ENCODE peak calls at places on chromosomes 6 and 20, in six cellular contexts. T, W, D, I, M and C are unnamed samples.

GRCh38 chr20:2658414-2659354 is 5.3 kb downstream of the IDH3B start:
- DNase-seq in T (peak; percentile 28), W (peak; percentile 51), D (no peak), I (no peak), M (no peak), C (no peak)

GRCh38 chr6:45822269-45822812 is 193.3 kb downstream of the CLIC5 start:
- DNase-seq in T (no peak), W (no peak), D (no peak), I (no peak), M (no peak), C (no peak)

GRCh38 chr6:21199246-21199645 is 394.3 kb upstream of the SOX4 start:
- DNase-seq in T (no peak), W (no peak), D (no peak), I (no peak), M (no peak), C (no peak)

GRCh38 chr20:33948480-33948879 is 45.2 kb upstream of the RALY start:
- DNase-seq in T (no peak), W (peak; percentile 48), D (no peak), I (no peak), M (no peak), C (no peak)

GRCh38 chr6:139927236-139927635 is 552.8 kb upstream of the CITED2 start:
- DNase-seq in T (no peak), W (no peak), D (no peak), I (no peak), M (no peak), C (no peak)

GRCh38 chr20:9581509-9581908 is 67.1 kb downstream of the LAMP5 start:
- DNase-seq in T (no peak), W (no peak), D (no peak), I (no peak), M (no peak), C (no peak)

GRCh38 chr6:5274231-5274630 is 12.9 kb downstream of the FARS2 start:
- DNase-seq in T (no peak), W (no peak), D (no peak), I (no peak), M (no peak), C (no peak)

GRCh38 chr6:91087864-91088263 is 501.0 kb upstream of the MAP3K7 start:
- DNase-seq in T (no peak), W (no peak), D (no peak), I (no peak), M (no peak), C (no peak)

GRCh38 chr6:12007915-12008286 is 4.2 kb upstream of the HIVEP1 start:
- DNase-seq in T (no peak), W (no peak), D (no peak), I (no peak), M (no peak), C (no peak)

GRCh38 chr6:166078294-166078693 is 89.4 kb downstream of the TBXT start:
- DNase-seq in T (no peak), W (no peak), D (no peak), I (no peak), M (no peak), C (no peak)

GRCh38 chr6:129651291-129651691 is 58.7 kb downstream of the ARHGAP18 start:
- DNase-seq in T (no peak), W (no peak), D (no peak), I (no peak), M (no peak), C (no peak)

GRCh38 chr6:33983721-33984465 is 162.0 kb downstream of the GRM4 start:
- DNase-seq in T (no peak), W (no peak), D (no peak), I (no peak), M (no peak), C (peak; percentile 31)

GRCh38 chr6:108847738-108848115 is 495 bp upstream of the ARMC2 start:
- DNase-seq in T (no peak), W (no peak), D (no peak), I (no peak), M (no peak), C (no peak)

GRCh38 chr6:157030756-157031155 is 253.6 kb downstream of the ARID1B start:
- DNase-seq in T (no peak), W (no peak), D (no peak), I (no peak), M (no peak), C (no peak)

GRCh38 chr6:146990284-146990683 is 213.9 kb upstream of the STXBP5 start:
- DNase-seq in T (no peak), W (no peak), D (peak; percentile 22), I (no peak), M (no peak), C (no peak)

GRCh38 chr6:3390698-3391097 is 66.2 kb downstream of the SLC22A23 start:
- DNase-seq in T (peak; percentile 65), W (no peak), D (peak; percentile 40), I (peak; percentile 57), M (no peak), C (peak; percentile 92)

GRCh38 chr6:79077680-79078056 is 386 bp downstream of the PHIP start:
- DNase-seq in T (no peak), W (no peak), D (no peak), I (no peak), M (peak; percentile 7), C (no peak)

GRCh38 chr6:170230520-170231390 is 60.1 kb downstream of the DLL1 start:
- DNase-seq in T (no peak), W (no peak), D (no peak), I (no peak), M (no peak), C (no peak)

GRCh38 chr20:56788041-56788670 is 159.1 kb downstream of the TFAP2C start:
- DNase-seq in T (peak; percentile 85), W (no peak), D (peak; percentile 95), I (no peak), M (no peak), C (no peak)

GRCh38 chr6:123838612-123839279 is 35.1 kb downstream of the NKAIN2 start:
- DNase-seq in T (no peak), W (no peak), D (no peak), I (no peak), M (no peak), C (no peak)

GRCh38 chr6:130937942-130938604 is 110.9 kb downstream of the SMLR1 start:
- DNase-seq in T (no peak), W (no peak), D (peak; percentile 81), I (no peak), M (no peak), C (no peak)